ENCODE peak calls at places on chromosomes 13 and 19, in eight cellular contexts. J is stomach, I is upper lobe of left lung, W is HCT116, Z is breast epithelium, F is aorta, Q is IMR-90, M is left lung. O is an unnamed sample. For H3K36me3, the result is how much of the 10 kb centered on the place peaks cover.

GRCh38 chr13:23703241-23703640 is 133.0 kb downstream of the TNFRSF19 start:
- DNase-seq in J (no peak), I (peak), W (no peak), Z (no peak), F (no peak), Q (no peak), M (no peak), O (no peak)

GRCh38 chr13:43514326-43514725 is 272.4 kb downstream of the ENOX1 start:
- DNase-seq in J (no peak), I (no peak), W (no peak), Z (no peak), F (no peak), Q (no peak), M (no peak), O (no peak)

GRCh38 chr13:58191754-58192153 is 560.2 kb downstream of the PCDH17 start:
- DNase-seq in J (no peak), I (no peak), W (no peak), Z (no peak), F (no peak), Q (no peak), M (no peak), O (no peak)

GRCh38 chr13:20401958-20402856 is 123.5 kb downstream of the CRYL1 start:
- DNase-seq in J (peak), I (peak), W (no peak), Z (no peak), F (no peak), Q (peak), M (no peak), O (no peak)

GRCh38 chr19:22144394-22144793 is 52.4 kb downstream of the ZNF676 start:
- DNase-seq in J (no peak), I (no peak), W (peak), Z (no peak), F (no peak), Q (peak), M (no peak), O (no peak)

GRCh38 chr19:3131168-3131567 is 4.7 kb upstream of the GNA15 start:
- DNase-seq in J (no peak), I (peak), W (no peak), Z (no peak), F (no peak), Q (no peak), M (no peak), O (no peak)

GRCh38 chr13:47933688-47934011 is 67.4 kb downstream of the SUCLA2 start:
- DNase-seq in J (no peak), I (no peak), W (no peak), Z (no peak), F (no peak), Q (peak), M (no peak), O (no peak)

GRCh38 chr13:67438465-67438864 is 208.3 kb upstream of the PCDH9 start:
- DNase-seq in J (no peak), I (no peak), W (no peak), Z (no peak), F (no peak), Q (no peak), M (no peak), O (no peak)

GRCh38 chr13:20191311-20191901 is 1.3 kb downstream of the GJB2 start:
- DNase-seq in J (no peak), I (peak), W (no peak), Z (no peak), F (no peak), Q (no peak), M (no peak), O (no peak)

GRCh38 chr19:10946964-10947657 is 13.7 kb upstream of the SMARCA4 start:
- DNase-seq in J (no peak), I (no peak), W (no peak), Z (no peak), F (no peak), Q (peak), M (no peak), O (no peak)

GRCh38 chr13:100601716-100602115 is 13.1 kb upstream of the GGACT start:
- DNase-seq in J (no peak), I (no peak), W (no peak), Z (no peak), F (no peak), Q (no peak), M (no peak), O (no peak)

GRCh38 chr19:623974-624373 is 9.4 kb downstream of the POLRMT start:
- DNase-seq in J (no peak), I (peak), W (no peak), Z (no peak), F (no peak), Q (peak), M (no peak), O (no peak)

GRCh38 chr19:625257-625656 is 8.1 kb downstream of the POLRMT start:
- DNase-seq in J (no peak), I (peak), W (no peak), Z (no peak), F (no peak), Q (no peak), M (no peak), O (no peak)

GRCh38 chr19:622666-623065 is 10.7 kb downstream of the POLRMT start:
- DNase-seq in J (no peak), I (peak), W (no peak), Z (no peak), F (no peak), Q (no peak), M (no peak), O (no peak)

GRCh38 chr19:623175-623916 is 10.0 kb downstream of the POLRMT start:
- DNase-seq in J (no peak), I (peak), W (no peak), Z (no peak), F (no peak), Q (no peak), M (no peak), O (no peak)

DNA sequence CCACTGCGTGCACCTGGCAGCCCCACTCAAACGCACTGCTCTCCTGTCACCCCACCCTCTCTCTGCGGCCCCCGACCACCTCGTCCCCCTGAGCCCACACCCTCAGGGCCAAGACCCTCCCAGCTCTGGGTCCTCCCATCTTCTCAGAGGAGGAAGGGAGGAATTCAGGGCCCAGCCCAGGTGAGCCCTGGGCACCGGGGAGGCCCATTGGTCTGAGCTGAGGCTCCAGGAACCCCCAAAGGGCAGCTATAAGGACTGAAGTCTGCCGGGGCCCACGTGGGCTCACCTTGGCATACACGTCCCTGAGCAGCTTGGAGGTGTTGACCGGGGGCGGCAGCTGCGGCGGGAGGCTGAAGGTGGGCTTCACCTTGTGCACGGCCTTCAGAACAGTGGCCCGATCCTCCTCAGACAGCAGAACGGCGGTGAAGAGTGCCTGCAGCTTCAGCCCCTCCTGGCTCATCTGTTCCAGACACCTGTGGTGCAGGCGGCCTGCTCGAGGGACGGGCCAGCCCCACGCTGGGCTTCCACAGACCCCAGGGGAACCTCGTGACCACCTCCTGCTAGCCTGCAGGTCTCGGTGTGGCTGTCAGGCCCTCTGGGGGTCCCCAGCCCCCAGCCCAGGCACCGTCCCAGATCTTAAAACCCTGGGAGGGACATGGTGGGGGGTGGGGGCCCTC is 8.8 kb downstream of the POLRMT start:
- DNase-seq in J (no peak), I (peak), W (no peak), Z (no peak), F (no peak), Q (no peak), M (no peak), O (no peak)
- H3K36me3 ChIP-seq in J (half or more), I (under half), W (half or more), Z (under half), F (under half), Q (under half), M (under half), O (half or more)

GRCh38 chr19:16429759-16430091 is 42.0 kb downstream of the EPS15L1 start:
- DNase-seq in J (no peak), I (no peak), W (no peak), Z (no peak), F (no peak), Q (no peak), M (no peak), O (no peak)

GRCh38 chr19:16435238-16435911 is 36.4 kb downstream of the EPS15L1 start:
- DNase-seq in J (no peak), I (no peak), W (no peak), Z (peak), F (peak), Q (peak), M (peak), O (no peak)

GRCh38 chr19:16436780-16437179 is 35.0 kb downstream of the EPS15L1 start:
- DNase-seq in J (no peak), I (no peak), W (no peak), Z (no peak), F (no peak), Q (no peak), M (no peak), O (no peak)

GRCh38 chr19:16435999-16436650 is 35.6 kb downstream of the EPS15L1 start:
- DNase-seq in J (no peak), I (no peak), W (no peak), Z (no peak), F (no peak), Q (no peak), M (no peak), O (no peak)

DNA sequence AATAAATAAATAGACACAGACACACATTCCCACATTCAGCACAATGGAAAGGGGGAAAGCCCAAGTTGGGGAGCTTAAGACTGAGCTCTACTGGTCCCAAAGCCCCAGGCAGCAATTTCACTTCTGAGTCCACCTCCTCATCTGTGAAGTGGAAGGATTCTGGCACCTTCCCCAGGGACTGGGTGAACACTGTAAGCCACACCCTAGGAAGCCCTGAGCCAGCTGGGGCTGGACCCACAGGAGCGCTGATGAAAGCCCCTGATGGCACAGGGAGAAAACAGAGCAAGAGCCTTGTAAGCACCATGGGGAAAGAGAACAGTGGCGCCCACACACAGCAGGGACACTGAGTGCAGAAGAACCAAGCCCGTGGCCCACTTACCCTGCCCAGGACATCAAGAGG is 37.8 kb downstream of the EPS15L1 start:
- DNase-seq in J (no peak), I (no peak), W (no peak), Z (no peak), F (no peak), Q (no peak), M (no peak), O (no peak)
- H3K36me3 ChIP-seq in J (half or more), I (under half), W (under half), Z (under half), F (under half), Q (under half), M (under half), O (under half)

DNA sequence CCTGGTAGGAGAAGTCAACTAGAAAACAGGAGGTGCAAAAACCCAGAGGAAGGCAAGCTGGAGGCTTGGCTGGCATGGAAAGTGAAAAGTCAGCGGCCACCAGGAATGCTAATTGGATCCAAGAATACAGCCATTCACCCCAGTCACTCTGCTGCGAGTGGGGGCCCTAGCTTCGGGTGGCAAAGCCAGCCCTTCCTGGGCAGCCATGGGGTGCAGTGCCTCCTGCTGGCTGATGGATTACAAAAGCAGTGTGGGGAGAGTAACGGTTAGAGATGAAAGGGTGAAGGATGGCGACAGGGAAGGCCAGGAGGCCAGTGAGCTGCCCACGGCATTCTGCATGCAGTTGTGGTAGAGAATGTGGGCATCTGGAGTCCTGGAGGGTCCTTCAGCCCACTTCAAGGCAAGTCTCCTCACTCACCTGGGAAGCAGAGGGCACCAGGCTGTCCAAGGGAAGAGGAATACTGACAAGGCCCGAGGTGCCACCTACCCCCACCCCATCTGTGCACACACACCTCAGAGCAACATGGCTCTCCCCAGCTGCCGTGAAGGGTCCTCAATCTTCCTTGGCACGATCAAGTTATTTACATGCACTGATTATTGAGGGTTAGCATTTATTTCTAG is 20.3 kb upstream of the EPHX3 start:
- DNase-seq in J (no peak), I (no peak), W (no peak), Z (no peak), F (peak), Q (peak), M (no peak), O (no peak)
- H3K36me3 ChIP-seq in J (half or more), I (half or more), W (under half), Z (under half), F (under half), Q (half or more), M (under half), O (half or more)

DNA sequence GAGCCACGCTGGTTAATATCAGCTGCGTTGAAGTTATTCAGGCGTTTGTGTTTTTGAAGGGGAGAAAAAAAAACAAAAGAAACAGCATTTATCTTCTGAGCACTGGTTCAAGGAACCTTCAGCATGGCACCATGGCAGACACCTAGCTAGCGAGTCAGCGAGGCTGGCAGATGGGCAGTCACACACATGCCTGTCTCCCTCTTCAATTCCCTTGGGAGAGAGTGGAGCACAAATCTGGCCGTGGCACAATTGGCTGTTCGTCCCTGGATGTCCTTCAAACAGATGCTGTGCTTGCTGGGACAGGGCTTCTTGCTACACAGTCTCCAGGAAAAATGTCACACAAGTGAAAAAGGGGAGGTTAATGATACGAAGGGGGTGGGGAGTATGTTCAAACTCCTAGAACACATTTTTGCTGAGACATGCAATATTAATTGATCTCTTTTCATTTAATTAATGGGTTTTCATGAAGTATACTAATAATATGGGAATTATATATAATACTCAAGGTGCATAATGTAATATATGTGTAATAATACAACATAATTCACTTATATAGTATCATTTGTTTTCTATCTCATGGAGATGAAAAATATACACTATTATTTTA is 1674.5 kb upstream of the SLC10A2 start:
- DNase-seq in J (no peak), I (no peak), W (no peak), Z (no peak), F (no peak), Q (no peak), M (no peak), O (no peak)
- H3K36me3 ChIP-seq in J (under half), I (under half), W (under half), Z (under half), F (under half), Q (under half), M (under half), O (under half)

GRCh38 chr19:40588110-40588854 is 11.6 kb downstream of the SHKBP1 start:
- DNase-seq in J (no peak), I (peak), W (peak), Z (no peak), F (no peak), Q (no peak), M (no peak), O (no peak)

GRCh38 chr19:40584007-40584406 is 7.3 kb downstream of the SHKBP1 start:
- DNase-seq in J (no peak), I (no peak), W (no peak), Z (no peak), F (no peak), Q (no peak), M (no peak), O (no peak)

GRCh38 chr19:40586611-40587010 is 9.9 kb downstream of the SHKBP1 start:
- DNase-seq in J (no peak), I (no peak), W (no peak), Z (no peak), F (no peak), Q (no peak), M (no peak), O (no peak)

GRCh38 chr19:40585241-40585640 is 8.6 kb downstream of the SHKBP1 start:
- DNase-seq in J (no peak), I (no peak), W (no peak), Z (no peak), F (no peak), Q (no peak), M (no peak), O (no peak)

DNA sequence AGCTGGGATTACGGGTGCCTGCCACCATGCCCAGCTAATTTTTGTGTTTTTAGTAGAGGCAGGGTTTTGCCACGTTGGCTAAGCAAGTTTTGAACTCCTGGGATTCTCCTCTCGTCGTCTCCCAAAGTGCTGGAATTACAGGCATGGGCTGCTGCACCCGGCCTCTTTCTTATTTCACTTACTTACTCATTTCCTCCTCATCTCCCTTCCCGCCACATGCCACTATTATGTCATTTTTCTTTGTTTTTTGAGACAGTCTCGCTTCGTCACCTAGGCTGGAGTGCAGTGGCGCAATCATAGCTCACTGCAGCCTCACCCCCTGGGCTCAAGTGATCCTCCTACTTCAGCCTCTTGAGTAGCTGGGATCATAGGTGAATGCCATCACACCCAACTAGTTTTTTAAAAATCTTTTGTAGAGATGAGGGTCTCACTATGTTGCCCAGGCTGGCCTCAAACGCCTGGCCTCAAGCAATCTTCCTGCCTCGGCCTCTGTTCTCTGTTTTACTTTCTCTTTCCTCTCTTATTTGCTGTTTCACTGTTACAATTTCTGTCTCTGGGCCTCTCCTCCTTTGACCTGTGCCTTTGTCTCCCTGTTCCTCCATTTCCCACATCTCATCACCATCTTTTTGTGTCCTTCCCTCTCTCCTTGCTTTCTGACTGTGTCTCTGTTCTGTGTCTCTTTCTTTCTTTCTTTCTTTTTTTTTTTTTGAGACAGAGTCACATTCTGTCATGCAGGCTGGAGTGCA is 9.2 kb downstream of the SHKBP1 start:
- DNase-seq in J (no peak), I (no peak), W (no peak), Z (no peak), F (no peak), Q (peak), M (peak), O (no peak)
- H3K36me3 ChIP-seq in J (half or more), I (under half), W (under half), Z (under half), F (under half), Q (half or more), M (under half), O (half or more)

GRCh38 chr13:31755803-31756212 is 16.5 kb downstream of the RXFP2 start:
- DNase-seq in J (no peak), I (peak), W (no peak), Z (no peak), F (no peak), Q (peak), M (no peak), O (no peak)

GRCh38 chr13:31761951-31762350 is 22.6 kb downstream of the RXFP2 start:
- DNase-seq in J (no peak), I (no peak), W (no peak), Z (no peak), F (no peak), Q (peak), M (no peak), O (no peak)

GRCh38 chr13:31755211-31755610 is 15.9 kb downstream of the RXFP2 start:
- DNase-seq in J (no peak), I (no peak), W (no peak), Z (no peak), F (no peak), Q (no peak), M (no peak), O (no peak)

GRCh38 chr13:31756346-31756745 is 17.0 kb downstream of the RXFP2 start:
- DNase-seq in J (no peak), I (no peak), W (no peak), Z (no peak), F (no peak), Q (peak), M (no peak), O (no peak)
- H3K36me3 ChIP-seq in J (under half), I (under half), W (under half), Z (under half), F (under half), Q (under half), M (under half), O (under half)

GRCh38 chr19:58305065-58305931 is at the start of gene ERVK3-1:
- DNase-seq in J (peak), I (peak), W (peak), Z (peak), F (peak), Q (peak), M (peak), O (peak)
- H3K36me3 ChIP-seq in J (half or more), I (under half), W (under half), Z (under half), F (under half), Q (under half), M (under half), O (under half)

GRCh38 chr19:18778826-18779354 is 12.2 kb downstream of the COMP start:
- DNase-seq in J (no peak), I (no peak), W (no peak), Z (no peak), F (no peak), Q (no peak), M (no peak), O (no peak)
- H3K36me3 ChIP-seq in J (under half), I (under half), W (under half), Z (under half), F (under half), Q (under half), M (under half), O (under half)

O was measured in effector memory CD4-positive, alpha-beta T cell.